ENCODE peak calls at places on chromosome 5, in six cellular contexts. Y is H54, N is gastrocnemius medialis, U is transverse colon, V is sigmoid colon, D is heart left ventricle. E is an unnamed sample.

GRCh38 chr5:58156977-58157701 is 302.7 kb downstream of the PLK2 start:
- DNase-seq in Y (no peak), N (no peak), U (no peak), V (no peak), D (peak; percentile 55), E (no peak)

GRCh38 chr5:157342822-157343402 is 77.0 kb downstream of the CYFIP2 start:
- DNase-seq in Y (peak; percentile 58), N (no peak), U (peak; percentile 22), V (no peak), D (no peak), E (peak; percentile 27)

GRCh38 chr5:6804766-6805165 is 91.5 kb downstream of the TENT4A start:
- DNase-seq in Y (no peak), N (no peak), U (no peak), V (no peak), D (no peak), E (no peak)

GRCh38 chr5:150778517-150779396 is at the start of gene SMIM3:
- DNase-seq in Y (peak; percentile 49), N (no peak), U (peak; percentile 86), V (peak; percentile 94), D (peak; percentile 88), E (peak; percentile 72)

GRCh38 chr5:52134013-52134650 is 653.6 kb upstream of the ITGA1 start:
- DNase-seq in Y (no peak), N (no peak), U (no peak), V (no peak), D (no peak), E (no peak)

GRCh38 chr5:37308796-37309195 is 59.6 kb upstream of the CPLANE1 start:
- DNase-seq in Y (no peak), N (no peak), U (no peak), V (no peak), D (no peak), E (no peak)

GRCh38 chr5:116756531-116756930 is 181.9 kb upstream of the SEMA6A start:
- DNase-seq in Y (no peak), N (no peak), U (no peak), V (no peak), D (no peak), E (no peak)

GRCh38 chr5:41896230-41896629 is 7.9 kb upstream of the RIMOC1 start:
- DNase-seq in Y (no peak), N (no peak), U (no peak), V (no peak), D (no peak), E (no peak)

GRCh38 chr5:149665416-149666163 is 64.5 kb upstream of the PPARGC1B start:
- DNase-seq in Y (no peak), N (no peak), U (no peak), V (no peak), D (no peak), E (no peak)

GRCh38 chr5:6291961-6292360 is 86.4 kb downstream of the MED10 start:
- DNase-seq in Y (no peak), N (no peak), U (no peak), V (no peak), D (no peak), E (peak; percentile 2)

GRCh38 chr5:173187054-173187743 is 42.9 kb downstream of the BNIP1 start:
- DNase-seq in Y (no peak), N (no peak), U (no peak), V (no peak), D (no peak), E (no peak)

GRCh38 chr5:67287795-67288194 is 91.2 kb upstream of the CD180 start:
- DNase-seq in Y (no peak), N (no peak), U (no peak), V (no peak), D (no peak), E (no peak)

GRCh38 chr5:152113401-152113800 is 188.8 kb upstream of the GLRA1 start:
- DNase-seq in Y (no peak), N (no peak), U (no peak), V (no peak), D (no peak), E (no peak)

GRCh38 chr5:127981498-127981897 is 102.1 kb upstream of the SLC12A2 start:
- DNase-seq in Y (no peak), N (no peak), U (no peak), V (no peak), D (no peak), E (no peak)

GRCh38 chr5:19795218-19795617 is 192.8 kb downstream of the CDH18 start:
- DNase-seq in Y (peak; percentile 1), N (no peak), U (no peak), V (no peak), D (no peak), E (no peak)
- TF ChIP-seq POLR2A in Y (no peak), N (no peak), U (no peak), V (no peak), D (no peak), E (no peak)

DNA sequence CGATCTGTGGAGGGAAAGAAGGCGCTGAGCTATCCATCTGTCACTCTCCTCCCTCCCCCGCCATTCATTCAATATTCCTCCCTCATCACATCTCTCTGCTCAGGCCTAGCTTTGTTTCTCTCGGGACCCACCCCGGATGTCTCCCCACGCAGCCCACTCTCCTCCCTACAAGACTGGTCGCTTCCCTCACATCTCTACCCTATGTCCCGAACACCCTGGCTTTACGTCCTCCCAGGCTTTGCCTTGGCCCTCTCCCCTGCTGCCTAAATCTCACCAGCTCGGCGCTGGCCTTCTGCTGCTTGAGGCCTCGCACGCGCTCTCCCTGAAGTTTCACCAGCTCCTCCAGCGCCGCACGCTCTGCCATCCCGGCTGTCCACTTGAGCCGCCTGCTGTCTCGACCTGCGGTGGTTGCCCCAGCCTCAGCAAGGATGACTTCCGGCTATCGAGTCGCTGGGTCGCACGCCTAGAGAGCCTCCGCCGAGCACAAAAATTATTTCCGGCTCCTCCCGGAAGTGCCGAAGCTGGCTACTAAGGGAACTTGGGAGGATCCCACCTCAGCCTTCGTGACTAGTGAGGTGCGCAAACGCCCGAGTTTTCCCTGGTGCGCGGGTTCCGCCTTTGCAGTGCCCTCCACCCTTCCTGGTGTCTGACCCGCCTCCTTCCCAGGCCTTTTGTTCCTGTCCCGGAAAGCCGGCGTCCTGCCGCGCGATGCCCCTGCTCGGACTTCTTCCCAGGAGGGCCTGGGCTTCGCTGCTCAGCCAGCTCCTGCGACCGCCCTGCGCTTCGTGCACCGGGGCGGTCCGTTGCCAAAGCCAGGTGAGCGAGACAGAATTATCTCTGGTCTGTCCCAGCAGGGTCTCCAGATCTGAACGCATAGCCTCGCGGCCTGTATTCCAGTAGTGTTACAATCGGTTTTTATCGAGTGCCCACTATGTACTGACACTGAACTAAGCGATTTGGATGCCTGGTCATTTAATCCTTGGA is at the start of the genes HARS1 and HARS2:
- DNase-seq in Y (peak; percentile 71), N (peak; percentile 87), U (peak; percentile 94), V (peak; percentile 93), D (peak; percentile 89), E (peak; percentile 94)
- TF ChIP-seq POLR2A in Y (peak; percentile 89), N (peak; percentile 38), U (peak; percentile 75), V (peak; percentile 44), D (no peak), E (peak; percentile 92)

GRCh38 chr5:32589431-32589830 is 4.1 kb downstream of the SUB1 start:
- DNase-seq in Y (no peak), N (no peak), U (no peak), V (no peak), D (no peak), E (no peak)
- TF ChIP-seq POLR2A in Y (no peak), N (no peak), U (no peak), V (no peak), D (no peak), E (no peak)

GRCh38 chr5:137639645-137640044 is 96.2 kb downstream of the KLHL3 start:
- DNase-seq in Y (no peak), N (no peak), U (no peak), V (no peak), D (no peak), E (no peak)

GRCh38 chr5:137642091-137642490 is 93.8 kb downstream of the KLHL3 start:
- DNase-seq in Y (no peak), N (no peak), U (no peak), V (no peak), D (no peak), E (no peak)

GRCh38 chr5:137636846-137637515 is 98.9 kb downstream of the KLHL3 start:
- DNase-seq in Y (no peak), N (no peak), U (no peak), V (no peak), D (no peak), E (no peak)

GRCh38 chr5:137638841-137639240 is 97.0 kb downstream of the KLHL3 start:
- DNase-seq in Y (no peak), N (no peak), U (no peak), V (no peak), D (no peak), E (no peak)

DNA sequence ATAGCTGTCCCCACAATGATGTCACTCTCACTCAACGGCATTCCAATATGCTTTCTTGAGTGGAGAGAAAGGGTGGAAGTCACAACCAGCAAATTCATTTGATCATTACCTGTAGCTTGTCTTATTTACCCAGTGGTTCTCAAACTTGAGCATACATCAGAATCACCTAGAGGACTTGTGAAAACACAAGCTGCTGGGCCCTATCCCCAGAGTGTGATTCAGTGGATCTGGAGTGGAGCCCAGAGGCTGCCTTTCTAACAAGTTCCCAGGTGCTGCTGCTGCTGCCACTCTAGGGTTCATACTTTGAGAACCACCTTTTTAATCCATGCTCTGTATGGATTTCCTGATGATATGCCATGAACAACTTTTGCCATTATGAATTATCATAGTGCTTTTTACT is 94.7 kb downstream of the KLHL3 start:
- DNase-seq in Y (no peak), N (no peak), U (no peak), V (no peak), D (no peak), E (no peak)
- TF ChIP-seq POLR2A in Y (no peak), N (no peak), U (no peak), V (no peak), D (no peak), E (no peak)

GRCh38 chr5:80667384-80667783 is 12.6 kb upstream of the DHFR start:
- DNase-seq in Y (no peak), N (no peak), U (no peak), V (no peak), D (no peak), E (no peak)

GRCh38 chr5:80672140-80672736 is 17.5 kb upstream of the DHFR start:
- DNase-seq in Y (peak; percentile 9), N (peak; percentile 15), U (peak; percentile 79), V (peak; percentile 77), D (peak; percentile 56), E (peak; percentile 72)

GRCh38 chr5:80665057-80665456 is 10.3 kb upstream of the DHFR start:
- DNase-seq in Y (no peak), N (no peak), U (no peak), V (no peak), D (no peak), E (no peak)

GRCh38 chr5:80668016-80668969 is 13.5 kb upstream of the DHFR start:
- DNase-seq in Y (no peak), N (no peak), U (peak; percentile 48), V (no peak), D (no peak), E (no peak)
- TF ChIP-seq POLR2A in Y (no peak), N (no peak), U (no peak), V (no peak), D (no peak), E (no peak)

E was measured in erythroblast.